ENCODE peak calls at places on chromosome 6, in nine cellular contexts. C is breast epithelium; X is heart left ventricle; N is CD4-positive, alpha-beta T cell; O is A549; E is mesenchymal stem cell; Q is HCT116; R is tibial artery; V is esophagus squamous epithelium. S is an unnamed sample.
A peak's percentile ranks its signal among the peaks of the same experiment; 100 is the strongest.

GRCh38 chr6:33313105-33313708 is 671 bp downstream of the TAPBP start:
- DNase-seq in C (no peak), X (peak; percentile 60), N (peak; percentile 55), O (no peak), E (peak; percentile 57), Q (no peak), R (peak; percentile 57), V (no peak), S (peak; percentile 40)

GRCh38 chr6:47936820-47937219 is 155.0 kb downstream of the OPN5 start:
- DNase-seq in C (no peak), X (no peak), N (no peak), O (no peak), E (no peak), Q (no peak), R (no peak), V (no peak), S (no peak)

GRCh38 chr6:34425132-34425497 is 754 bp downstream of the RPS10 start:
- DNase-seq in C (no peak), X (no peak), N (no peak), O (no peak), E (peak; percentile 30), Q (no peak), R (no peak), V (no peak), S (no peak)

GRCh38 chr6:156269751-156270369 is 507.3 kb upstream of the ARID1B start:
- DNase-seq in C (no peak), X (no peak), N (no peak), O (no peak), E (no peak), Q (no peak), R (no peak), V (no peak), S (no peak)

GRCh38 chr6:74932214-74932923 is 273.5 kb downstream of the COL12A1 start:
- DNase-seq in C (no peak), X (no peak), N (no peak), O (no peak), E (peak; percentile 8), Q (no peak), R (no peak), V (no peak), S (no peak)

GRCh38 chr6:63395388-63395787 is 75.6 kb upstream of the LGSN start:
- DNase-seq in C (no peak), X (no peak), N (no peak), O (no peak), E (no peak), Q (no peak), R (no peak), V (no peak), S (no peak)

GRCh38 chr6:158475344-158476302 is 84.3 kb upstream of the TMEM181 start:
- DNase-seq in C (no peak), X (peak; percentile 8), N (no peak), O (peak; percentile 45), E (peak; percentile 87), Q (no peak), R (no peak), V (no peak), S (peak; percentile 90)

GRCh38 chr6:40485300-40485699 is 101.9 kb downstream of the LRFN2 start:
- DNase-seq in C (no peak), X (no peak), N (no peak), O (no peak), E (no peak), Q (no peak), R (no peak), V (no peak), S (peak; percentile 86)

GRCh38 chr6:30781697-30782424 is 37.5 kb upstream of the IER3 start:
- DNase-seq in C (peak; percentile 98), X (peak; percentile 97), N (no peak), O (peak; percentile 97), E (peak; percentile 100), Q (peak; percentile 94), R (peak; percentile 94), V (peak; percentile 43), S (peak; percentile 98)

GRCh38 chr6:116651916-116652315 is 16.6 kb downstream of the ZUP1 start:
- DNase-seq in C (no peak), X (no peak), N (no peak), O (no peak), E (no peak), Q (no peak), R (no peak), V (no peak), S (no peak)

GRCh38 chr6:150676339-150676738 is 76.7 kb downstream of the PLEKHG1 start:
- DNase-seq in C (no peak), X (no peak), N (no peak), O (no peak), E (no peak), Q (no peak), R (no peak), V (no peak), S (no peak)

GRCh38 chr6:28587746-28588075 is 62.0 kb downstream of the GPX5 start:
- DNase-seq in C (no peak), X (no peak), N (no peak), O (no peak), E (peak; percentile 22), Q (no peak), R (no peak), V (no peak), S (no peak)

GRCh38 chr6:137874204-137875001 is 7.3 kb downstream of the TNFAIP3 start:
- DNase-seq in C (no peak), X (no peak), N (no peak), O (peak; percentile 31), E (peak; percentile 44), Q (no peak), R (no peak), V (no peak), S (no peak)

GRCh38 chr6:41555326-41556300 is 9.4 kb downstream of the FOXP4 start:
- DNase-seq in C (no peak), X (no peak), N (no peak), O (no peak), E (no peak), Q (no peak), R (no peak), V (no peak), S (no peak)

GRCh38 chr6:148177589-148178233 is 164.9 kb upstream of the SASH1 start:
- DNase-seq in C (peak; percentile 63), X (peak; percentile 57), N (no peak), O (peak; percentile 63), E (peak; percentile 55), Q (peak; percentile 31), R (peak; percentile 76), V (no peak), S (peak; percentile 72)

GRCh38 chr6:20211037-20211940 is 980 bp downstream of the MBOAT1 start:
- DNase-seq in C (no peak), X (no peak), N (no peak), O (peak; percentile 25), E (no peak), Q (no peak), R (no peak), V (no peak), S (no peak)

GRCh38 chr6:151239603-151240035 is at the start of gene AKAP12:
- DNase-seq in C (no peak), X (peak; percentile 23), N (no peak), O (peak; percentile 28), E (peak; percentile 80), Q (no peak), R (peak; percentile 43), V (no peak), S (no peak)

GRCh38 chr6:149897015-149897697 is 757 bp downstream of the RAET1E start:
- DNase-seq in C (peak; percentile 86), X (peak; percentile 67), N (no peak), O (peak; percentile 46), E (peak; percentile 74), Q (peak; percentile 23), R (peak; percentile 95), V (peak; percentile 8), S (peak; percentile 17)

GRCh38 chr6:75199856-75200255 is 6.0 kb downstream of the COL12A1 start:
- DNase-seq in C (no peak), X (no peak), N (no peak), O (no peak), E (no peak), Q (no peak), R (no peak), V (no peak), S (no peak)

GRCh38 chr6:15365273-15365687 is 119.4 kb downstream of the JARID2 start:
- DNase-seq in C (peak; percentile 61), X (peak; percentile 83), N (peak; percentile 57), O (peak; percentile 72), E (peak; percentile 87), Q (no peak), R (peak; percentile 73), V (peak; percentile 23), S (peak; percentile 98)

GRCh38 chr6:90319044-90319443 is 22.4 kb upstream of the BACH2 start:
- DNase-seq in C (no peak), X (no peak), N (no peak), O (no peak), E (peak; percentile 82), Q (no peak), R (no peak), V (no peak), S (no peak)
- H3K27ac ChIP-seq in C (no peak overlapping the region), X (no peak overlapping the region), N (no peak overlapping the region), O (no peak overlapping the region), E (no peak overlapping the region), Q (no peak overlapping the region), R (no peak overlapping the region), V (no peak overlapping the region), S (no peak overlapping the region)

DNA sequence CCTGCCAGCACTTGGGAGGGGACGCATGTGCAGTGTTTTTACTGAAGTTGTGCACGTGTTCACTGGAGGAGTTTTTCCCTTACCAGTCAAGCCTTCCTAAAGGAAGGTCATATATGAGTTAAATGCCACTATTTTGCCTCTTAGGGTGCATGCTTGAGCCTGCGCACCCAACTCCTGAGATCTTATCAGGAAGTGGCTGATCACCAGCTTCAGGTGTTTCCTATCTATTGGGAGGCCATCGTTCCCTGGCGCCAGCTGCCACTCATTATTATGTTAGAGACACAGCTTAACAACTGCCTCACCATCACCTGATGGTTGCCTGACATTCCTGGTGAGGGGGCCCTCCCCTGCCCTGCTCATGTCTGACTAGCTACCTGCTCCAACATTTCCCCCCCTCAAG is 8.5 kb downstream of the ERVFRD-1 start:
- DNase-seq in C (no peak), X (no peak), N (no peak), O (no peak), E (no peak), Q (no peak), R (no peak), V (no peak), S (no peak)
- H3K9me3 ChIP-seq in C (no peaks in the 10 kb centered on the region), X (no peaks in the 10 kb centered on the region), N (no peaks in the 10 kb centered on the region), O (peaks cover 8% of the 10 kb centered on the region), E (peaks cover 3% of the 10 kb centered on the region), Q (no peaks in the 10 kb centered on the region), R (no peaks in the 10 kb centered on the region), V (no peaks in the 10 kb centered on the region), S (peaks cover 3% of the 10 kb centered on the region)

DNA sequence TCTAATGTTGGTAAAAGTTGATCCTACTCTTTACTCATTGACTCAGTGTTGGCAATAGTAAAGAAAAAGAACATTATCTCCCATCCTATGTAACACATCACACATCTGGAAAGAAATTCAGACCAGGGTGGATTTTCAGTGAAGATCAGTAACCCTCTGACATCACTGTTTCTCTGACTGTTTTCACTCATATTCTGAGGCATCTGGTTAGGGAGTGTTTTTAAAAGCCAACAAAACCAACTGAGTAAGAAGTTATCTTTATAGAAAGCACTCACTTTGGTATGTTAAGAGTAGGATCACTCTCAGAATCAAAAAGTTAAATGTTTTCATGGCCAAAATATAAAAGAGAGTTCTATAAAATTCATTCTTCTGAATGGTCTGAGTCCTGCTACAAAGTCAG is 143.6 kb downstream of the DST start:
- DNase-seq in C (no peak), X (no peak), N (no peak), O (no peak), E (no peak), Q (no peak), R (no peak), V (no peak), S (no peak)
- H3K27ac ChIP-seq in C (no peak overlapping the region), X (no peak overlapping the region), N (no peak overlapping the region), O (no peak overlapping the region), E (no peak overlapping the region), Q (no peak overlapping the region), R (peak overlapping the region; percentile 47), V (no peak overlapping the region), S (no peak overlapping the region)

GRCh38 chr6:168390746-168391400 is 50.1 kb upstream of the SMOC2 start:
- DNase-seq in C (peak; percentile 91), X (no peak), N (no peak), O (no peak), E (no peak), Q (no peak), R (no peak), V (no peak), S (no peak)
- H3K9me3 ChIP-seq in C (no peaks in the 10 kb centered on the region), X (no peaks in the 10 kb centered on the region), N (no peaks in the 10 kb centered on the region), O (no peaks in the 10 kb centered on the region), E (no peaks in the 10 kb centered on the region), Q (no peaks in the 10 kb centered on the region), R (no peaks in the 10 kb centered on the region), V (no peaks in the 10 kb centered on the region), S (no peaks in the 10 kb centered on the region)